ENCODE peak calls at places on chromosomes 16 and 17, in five cellular contexts. One of them, this sample, is unnamed.

GRCh38 chr16:24255446-24256352 is at the start of gene CACNG3:
- DNase-seq in IMR-90: peak
- DNase-seq in dorsolateral prefrontal cortex: peak
- DNase-seq in A549: peak
- DNase-seq in HFF-Myc: no peak
- DNase-seq in this sample: peak

GRCh38 chr16:58128721-58129096 is 472 bp downstream of the CFAP20 start:
- DNase-seq in IMR-90: no peak
- DNase-seq in dorsolateral prefrontal cortex: no peak
- DNase-seq in A549: no peak
- DNase-seq in HFF-Myc: no peak
- DNase-seq in this sample: no peak

GRCh38 chr17:69654981-69655581 is 240.6 kb downstream of the MAP2K6 start:
- DNase-seq in IMR-90: peak
- DNase-seq in dorsolateral prefrontal cortex: no peak
- DNase-seq in A549: no peak
- DNase-seq in HFF-Myc: peak
- DNase-seq in this sample: peak

GRCh38 chr16:30561212-30561816 is 3.1 kb upstream of the ZNF764 start:
- DNase-seq in IMR-90: no peak
- DNase-seq in dorsolateral prefrontal cortex: peak
- DNase-seq in A549: no peak
- DNase-seq in HFF-Myc: no peak
- DNase-seq in this sample: no peak

GRCh38 chr16:69567031-69567680 is 1.4 kb downstream of the NFAT5 start:
- DNase-seq in IMR-90: peak
- DNase-seq in dorsolateral prefrontal cortex: peak
- DNase-seq in A549: no peak
- DNase-seq in HFF-Myc: no peak
- DNase-seq in this sample: peak

GRCh38 chr16:79168321-79168720 is 432.2 kb downstream of the MAF start:
- DNase-seq in IMR-90: no peak
- DNase-seq in dorsolateral prefrontal cortex: no peak
- DNase-seq in A549: no peak
- DNase-seq in HFF-Myc: no peak
- DNase-seq in this sample: no peak

GRCh38 chr16:19068237-19068815 is 912 bp downstream of the COQ7 start:
- DNase-seq in IMR-90: no peak
- DNase-seq in dorsolateral prefrontal cortex: no peak
- DNase-seq in A549: no peak
- DNase-seq in HFF-Myc: no peak
- DNase-seq in this sample: no peak

GRCh38 chr17:81959362-81960129 is 1.4 kb downstream of the NOTUM start:
- DNase-seq in IMR-90: peak
- DNase-seq in dorsolateral prefrontal cortex: peak
- DNase-seq in A549: peak
- DNase-seq in HFF-Myc: no peak
- DNase-seq in this sample: peak

GRCh38 chr17:82274134-82275020 is 877 bp upstream of the CSNK1D start:
- DNase-seq in IMR-90: no peak
- DNase-seq in dorsolateral prefrontal cortex: no peak
- DNase-seq in A549: no peak
- DNase-seq in HFF-Myc: no peak
- DNase-seq in this sample: peak

GRCh38 chr17:53749178-53749577 is 73.5 kb upstream of the KIF2B start:
- DNase-seq in IMR-90: no peak
- DNase-seq in dorsolateral prefrontal cortex: no peak
- DNase-seq in A549: no peak
- DNase-seq in HFF-Myc: no peak
- DNase-seq in this sample: no peak

GRCh38 chr17:32943206-32943605 is 15.3 kb downstream of the TMEM98 start:
- DNase-seq in IMR-90: no peak
- DNase-seq in dorsolateral prefrontal cortex: no peak
- DNase-seq in A549: no peak
- DNase-seq in HFF-Myc: no peak
- DNase-seq in this sample: no peak

GRCh38 chr17:27532269-27533067 is 76.2 kb downstream of the KSR1 start:
- DNase-seq in IMR-90: peak
- DNase-seq in dorsolateral prefrontal cortex: no peak
- DNase-seq in A549: no peak
- DNase-seq in HFF-Myc: no peak
- DNase-seq in this sample: peak

GRCh38 chr17:45019177-45019711 is 32.2 kb downstream of the DCAKD start:
- DNase-seq in IMR-90: peak
- DNase-seq in dorsolateral prefrontal cortex: peak
- DNase-seq in A549: peak
- DNase-seq in HFF-Myc: no peak
- DNase-seq in this sample: peak
- H3K4me3 ChIP-seq in IMR-90: peak
- H3K4me3 ChIP-seq in dorsolateral prefrontal cortex: peak
- H3K4me3 ChIP-seq in A549: peak
- H3K4me3 ChIP-seq in HFF-Myc: peak
- H3K4me3 ChIP-seq in this sample: peak

DNA sequence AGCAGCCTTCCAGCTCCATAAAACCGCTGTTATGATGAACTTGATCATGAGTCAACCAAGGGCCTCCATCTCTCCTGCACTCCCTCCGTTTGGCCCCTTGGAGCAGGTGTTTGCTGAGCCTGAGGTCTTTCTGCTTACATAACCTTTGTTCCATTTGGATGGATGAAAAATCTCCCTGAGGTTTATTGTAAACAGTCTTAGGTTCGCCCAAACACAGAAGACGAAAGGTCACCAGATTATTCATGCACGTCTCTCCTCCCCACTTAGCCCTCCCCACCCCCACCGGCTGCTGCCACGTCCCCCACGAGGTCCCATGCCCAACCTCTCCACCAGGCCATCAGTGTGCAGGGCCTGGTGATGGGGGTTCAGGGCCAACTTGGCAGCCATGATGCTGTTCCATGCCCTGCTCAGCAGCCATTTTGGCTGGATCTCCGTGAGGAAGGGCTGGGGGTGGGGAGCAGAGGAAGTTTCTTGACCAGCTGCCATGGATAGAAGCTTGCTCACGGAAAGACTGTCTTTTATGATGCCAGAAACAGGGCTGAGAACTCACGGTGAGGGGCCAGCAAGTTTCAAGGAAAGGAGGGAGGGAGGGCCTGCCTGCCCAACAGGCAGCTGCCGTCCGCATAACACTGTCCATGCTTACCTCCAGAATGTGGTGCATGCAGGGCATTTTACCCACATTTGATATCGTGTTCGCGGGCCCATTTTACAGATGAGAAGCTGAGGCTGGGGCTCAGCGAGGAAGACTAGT is 47.8 kb upstream of the FOXF1 start:
- DNase-seq in IMR-90: peak
- DNase-seq in dorsolateral prefrontal cortex: no peak
- DNase-seq in A549: no peak
- DNase-seq in HFF-Myc: no peak
- DNase-seq in this sample: peak
- TF ChIP-seq CTCF in IMR-90: peak
- TF ChIP-seq CTCF in dorsolateral prefrontal cortex: no peak
- TF ChIP-seq CTCF in A549: no peak
- TF ChIP-seq CTCF in HFF-Myc: no peak
- TF ChIP-seq CTCF in this sample: no peak

GRCh38 chr17:50953518-50953830 is 87.3 kb upstream of the TOB1 start:
- DNase-seq in IMR-90: no peak
- DNase-seq in dorsolateral prefrontal cortex: no peak
- DNase-seq in A549: no peak
- DNase-seq in HFF-Myc: no peak
- DNase-seq in this sample: no peak
- H3K4me3 ChIP-seq in IMR-90: no peak
- H3K4me3 ChIP-seq in dorsolateral prefrontal cortex: no peak
- H3K4me3 ChIP-seq in A549: no peak
- H3K4me3 ChIP-seq in HFF-Myc: no peak
- H3K4me3 ChIP-seq in this sample: no peak

GRCh38 chr17:16217002-16217635 is at the start of gene PIGL:
- DNase-seq in IMR-90: peak
- DNase-seq in dorsolateral prefrontal cortex: peak
- DNase-seq in A549: peak
- DNase-seq in HFF-Myc: peak
- DNase-seq in this sample: peak
- TF ChIP-seq CTCF in IMR-90: no peak
- TF ChIP-seq CTCF in dorsolateral prefrontal cortex: peak
- TF ChIP-seq CTCF in A549: no peak
- TF ChIP-seq CTCF in HFF-Myc: no peak
- TF ChIP-seq CTCF in this sample: peak

GRCh38 chr16:56671706-56672105 is 2.1 kb downstream of the MT1H start:
- DNase-seq in IMR-90: peak
- DNase-seq in dorsolateral prefrontal cortex: no peak
- DNase-seq in A549: no peak
- DNase-seq in HFF-Myc: no peak
- DNase-seq in this sample: no peak

GRCh38 chr16:56667581-56668571 is at the start of gene MT1G:
- DNase-seq in IMR-90: no peak
- DNase-seq in dorsolateral prefrontal cortex: no peak
- DNase-seq in A549: no peak
- DNase-seq in HFF-Myc: no peak
- DNase-seq in this sample: peak

GRCh38 chr16:56670640-56670934 is 973 bp downstream of the MT1H start:
- DNase-seq in IMR-90: no peak
- DNase-seq in dorsolateral prefrontal cortex: no peak
- DNase-seq in A549: no peak
- DNase-seq in HFF-Myc: no peak
- DNase-seq in this sample: no peak

GRCh38 chr16:56669005-56669839 is at the start of gene MT1H:
- DNase-seq in IMR-90: no peak
- DNase-seq in dorsolateral prefrontal cortex: no peak
- DNase-seq in A549: no peak
- DNase-seq in HFF-Myc: no peak
- DNase-seq in this sample: no peak

GRCh38 chr16:56669840-56670639 is 426 bp downstream of the MT1H start:
- DNase-seq in IMR-90: no peak
- DNase-seq in dorsolateral prefrontal cortex: no peak
- DNase-seq in A549: no peak
- DNase-seq in HFF-Myc: no peak
- DNase-seq in this sample: no peak
- H3K4me3 ChIP-seq in IMR-90: no peak
- H3K4me3 ChIP-seq in dorsolateral prefrontal cortex: no peak
- H3K4me3 ChIP-seq in A549: no peak
- H3K4me3 ChIP-seq in HFF-Myc: no peak
- H3K4me3 ChIP-seq in this sample: no peak

DNA sequence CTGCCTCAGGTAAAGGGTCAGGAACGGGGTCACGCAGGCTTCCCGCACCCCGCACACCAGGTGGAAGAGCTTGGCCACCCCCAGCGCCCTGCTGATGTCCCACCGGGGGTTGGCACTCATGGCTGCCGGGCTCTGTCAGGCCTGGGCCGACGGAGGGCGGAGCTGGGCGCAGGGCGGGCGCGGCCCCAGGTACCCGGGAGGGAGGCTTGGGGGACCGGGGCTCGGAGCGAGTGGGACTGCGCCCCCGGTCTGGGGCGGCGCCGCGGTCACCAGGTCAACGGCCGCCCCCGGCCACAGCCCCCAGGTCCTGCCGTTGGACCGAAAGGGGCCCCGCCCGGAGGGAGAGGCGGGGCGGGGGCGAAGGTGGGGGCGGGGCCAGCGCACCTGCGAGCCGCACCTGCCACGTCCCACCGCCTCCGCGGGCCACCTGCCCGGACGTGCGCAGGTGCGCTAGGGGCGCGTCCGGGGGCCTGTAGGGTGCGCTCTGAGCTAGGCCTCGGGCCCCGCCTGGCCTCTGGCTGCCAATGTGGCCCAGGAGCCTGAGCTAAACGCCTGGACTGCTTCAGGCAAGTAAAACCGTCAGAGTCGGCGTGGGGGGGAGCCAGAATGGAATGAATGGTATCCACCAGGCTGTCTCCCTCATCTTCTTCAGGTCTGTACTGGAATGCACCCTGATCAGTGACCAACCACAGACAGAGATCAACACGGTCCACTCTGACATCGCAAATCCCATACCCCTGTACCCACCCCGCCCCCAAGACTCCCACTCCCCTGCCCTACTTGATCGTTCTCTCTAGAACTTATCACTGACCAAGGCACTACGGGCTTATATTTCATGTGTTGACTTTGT is at the start of gene MFSD6L:
- DNase-seq in IMR-90: no peak
- DNase-seq in dorsolateral prefrontal cortex: no peak
- DNase-seq in A549: no peak
- DNase-seq in HFF-Myc: no peak
- DNase-seq in this sample: peak
- TF ChIP-seq CTCF in IMR-90: no peak
- TF ChIP-seq CTCF in dorsolateral prefrontal cortex: no peak
- TF ChIP-seq CTCF in A549: no peak
- TF ChIP-seq CTCF in HFF-Myc: peak
- TF ChIP-seq CTCF in this sample: no peak

DNA sequence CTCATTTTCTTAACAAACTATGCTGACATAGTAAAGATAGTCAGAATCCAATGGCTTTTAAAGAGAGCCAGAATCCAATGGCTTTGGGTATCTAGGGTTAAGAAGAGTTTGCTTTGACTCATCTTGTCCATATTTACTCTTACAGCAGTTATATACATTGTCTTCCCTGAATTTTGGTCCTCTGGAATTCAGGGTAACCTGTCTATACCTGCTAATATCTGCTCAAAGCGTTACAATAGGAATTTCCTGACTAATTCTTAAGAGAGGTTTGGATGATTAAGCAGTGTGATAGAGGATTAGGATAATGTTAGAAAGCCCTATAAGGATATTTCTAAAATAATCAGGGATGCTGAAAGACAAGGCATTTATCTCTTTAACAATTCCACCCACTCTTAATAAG is 2.0 kb upstream of the CDH8 start:
- DNase-seq in IMR-90: no peak
- DNase-seq in dorsolateral prefrontal cortex: no peak
- DNase-seq in A549: no peak
- DNase-seq in HFF-Myc: no peak
- DNase-seq in this sample: no peak
- H3K4me3 ChIP-seq in IMR-90: no peak
- H3K4me3 ChIP-seq in dorsolateral prefrontal cortex: no peak
- H3K4me3 ChIP-seq in A549: no peak
- H3K4me3 ChIP-seq in HFF-Myc: no peak
- H3K4me3 ChIP-seq in this sample: no peak

This sample was measured in choroid plexus epithelial cell.